ENCODE peak calls at places on chromosomes 3 and 15, in four cellular contexts. U is GM12865; R is DMS 273 treated with DMSO at 0.1 percent for 48 hours; S is naive thymus-derived CD8-positive, alpha-beta T cell. V is an unnamed sample.

GRCh38 chr15:29050870-29051269 is 165.1 kb downstream of the APBA2 start:
- DNase-seq in R (no peak), S (no peak), U (no peak), V (no peak)

GRCh38 chr3:106457278-106458210 is 588.7 kb upstream of the CBLB start:
- DNase-seq in U (peak), S (no peak), R (peak), V (peak)

GRCh38 chr3:23094890-23095462 is 108.2 kb upstream of the UBE2E2 start:
- DNase-seq in R (no peak), U (no peak), S (no peak), V (no peak)

GRCh38 chr3:167729591-167729990 is 5.1 kb downstream of the PDCD10 start:
- DNase-seq in R (no peak), S (no peak), U (no peak), V (no peak)

GRCh38 chr3:142997330-142997729 is 4.0 kb upstream of the U2SURP start:
- DNase-seq in S (no peak), R (no peak), U (no peak), V (no peak)

GRCh38 chr3:16399473-16399872 is 114.0 kb downstream of the RFTN1 start:
- DNase-seq in S (no peak), R (peak), U (peak), V (no peak)

GRCh38 chr3:166593776-166594175 is 756.6 kb upstream of the BCHE start:
- DNase-seq in U (no peak), R (no peak), S (no peak), V (no peak)

GRCh38 chr3:146577662-146578061 is 27.5 kb downstream of the PLSCR5 start:
- DNase-seq in U (peak), R (peak), S (no peak), V (no peak)

GRCh38 chr15:47870300-47870955 is 153.1 kb downstream of the SEMA6D start:
- DNase-seq in U (no peak), R (no peak), S (no peak), V (no peak)

GRCh38 chr3:46578973-46579755 is 13.1 kb upstream of the LRRC2 start:
- DNase-seq in S (no peak), R (no peak), U (no peak), V (no peak)

GRCh38 chr3:50163572-50163971 is 8.4 kb downstream of the SEMA3F start:
- DNase-seq in S (peak), R (no peak), U (no peak), V (no peak)

GRCh38 chr3:112651516-112651915 is 10.6 kb upstream of the CCDC80 start:
- DNase-seq in U (no peak), R (no peak), S (no peak), V (no peak)

GRCh38 chr3:9595877-9596276 is 42.3 kb upstream of the LHFPL4 start:
- DNase-seq in R (no peak), U (no peak), S (no peak), V (no peak)

GRCh38 chr3:12287727-12288465 is 974 bp upstream of the PPARG start:
- DNase-seq in R (no peak), U (no peak), S (no peak), V (no peak)

GRCh38 chr3:195372220-195372619 is 70.6 kb downstream of the ACAP2 start:
- DNase-seq in R (no peak), U (no peak), S (no peak), V (no peak)

GRCh38 chr15:101307897-101308603 is 13.0 kb upstream of the SNRPA1 start:
- DNase-seq in U (no peak), S (no peak), R (no peak), V (no peak)

GRCh38 chr3:198076722-198077308 is 116.8 kb downstream of the LMLN start:
- DNase-seq in U (no peak), S (no peak), R (no peak), V (no peak)

GRCh38 chr3:123660900-123661299 is 76.0 kb upstream of the HACD2 start:
- DNase-seq in U (no peak), R (peak), S (no peak), V (peak)

GRCh38 chr3:56799251-56799882 is 2.4 kb downstream of the ARHGEF3 start:
- DNase-seq in U (peak), R (peak), S (no peak), V (peak)

GRCh38 chr3:25468866-25469319 is 40.8 kb downstream of the RARB start:
- DNase-seq in U (no peak), R (no peak), S (no peak), V (peak)

GRCh38 chr3:45034612-45035252 is 8.6 kb downstream of the CLEC3B start:
- DNase-seq in U (peak), S (no peak), R (no peak), V (peak)

GRCh38 chr3:190566043-190566933 is 52.4 kb downstream of the IL1RAP start:
- DNase-seq in U (peak), S (no peak), R (no peak), V (peak)

GRCh38 chr3:172716476-172716875 is 5.6 kb upstream of the NCEH1 start:
- DNase-seq in S (no peak), R (no peak), U (no peak), V (no peak)

GRCh38 chr3:72044231-72044935 is 259.4 kb upstream of the PROK2 start:
- DNase-seq in S (no peak), R (no peak), U (no peak), V (no peak)

GRCh38 chr3:13501958-13502790 is 22.1 kb downstream of the HDAC11 start:
- DNase-seq in U (no peak), R (no peak), S (peak), V (no peak)

GRCh38 chr3:112046599-112046998 is 12.1 kb downstream of the TMPRSS7 start:
- DNase-seq in R (no peak), S (no peak), U (no peak), V (no peak)

GRCh38 chr3:25035511-25035910 is 392.6 kb upstream of the RARB start:
- DNase-seq in S (no peak), R (no peak), U (no peak), V (no peak)

GRCh38 chr15:85580914-85581313 is 200.5 kb downstream of the AKAP13 start:
- DNase-seq in S (peak), R (no peak), U (peak), V (no peak)

GRCh38 chr3:43015572-43016512 is 36.7 kb downstream of the GASK1A start:
- DNase-seq in S (peak), U (no peak), R (no peak), V (no peak)

V was measured in gastrocnemius medialis.